ENCODE peak calls at places on chromosomes 11 and 22, in four cellular contexts. One of them, this sample, is unnamed.

GRCh38 chr11:62882811-62883496 is 2.3 kb downstream of the SLC3A2 start:
- DNase-seq in lower leg skin: no peak
- DNase-seq in prostate gland: no peak
- DNase-seq in uterus: no peak
- DNase-seq in this sample: no peak

GRCh38 chr11:113906038-113906437 is 1.4 kb downstream of the HTR3B start:
- DNase-seq in prostate gland: peak
- DNase-seq in uterus: no peak
- DNase-seq in lower leg skin: no peak
- DNase-seq in this sample: no peak

GRCh38 chr11:9858822-9859221 is 194.9 kb downstream of the SWAP70 start:
- DNase-seq in lower leg skin: no peak
- DNase-seq in uterus: no peak
- DNase-seq in prostate gland: no peak
- DNase-seq in this sample: no peak

GRCh38 chr11:85595285-85595884 is 31.8 kb downstream of the DLG2 start:
- DNase-seq in lower leg skin: no peak
- DNase-seq in prostate gland: no peak
- DNase-seq in uterus: no peak
- DNase-seq in this sample: no peak

GRCh38 chr11:83054001-83054400 is 17.7 kb downstream of the RAB30 start:
- DNase-seq in lower leg skin: no peak
- DNase-seq in prostate gland: no peak
- DNase-seq in uterus: no peak
- DNase-seq in this sample: no peak

GRCh38 chr11:112361396-112361795 is 100.7 kb upstream of the PLET1 start:
- DNase-seq in uterus: no peak
- DNase-seq in lower leg skin: peak
- DNase-seq in prostate gland: no peak
- DNase-seq in this sample: no peak

GRCh38 chr11:69373251-69373635 is 79.3 kb downstream of the MYEOV start:
- DNase-seq in prostate gland: no peak
- DNase-seq in lower leg skin: peak
- DNase-seq in uterus: no peak
- DNase-seq in this sample: no peak

GRCh38 chr11:35330924-35331323 is 88.4 kb downstream of the SLC1A2 start:
- DNase-seq in prostate gland: no peak
- DNase-seq in lower leg skin: no peak
- DNase-seq in uterus: no peak
- DNase-seq in this sample: no peak

GRCh38 chr22:19748139-19748538 is 12.4 kb upstream of the TBX1 start:
- DNase-seq in uterus: no peak
- DNase-seq in prostate gland: no peak
- DNase-seq in lower leg skin: no peak
- DNase-seq in this sample: no peak

GRCh38 chr11:123546515-123546914 is 107.9 kb downstream of the SCN3B start:
- DNase-seq in prostate gland: no peak
- DNase-seq in uterus: no peak
- DNase-seq in lower leg skin: no peak
- DNase-seq in this sample: no peak

GRCh38 chr11:35615911-35616900 is 2.1 kb upstream of the FJX1 start:
- DNase-seq in lower leg skin: no peak
- DNase-seq in prostate gland: peak
- DNase-seq in uterus: peak
- DNase-seq in this sample: no peak

GRCh38 chr11:77201370-77201769 is 73.3 kb downstream of the MYO7A start:
- DNase-seq in prostate gland: no peak
- DNase-seq in uterus: no peak
- DNase-seq in lower leg skin: peak
- DNase-seq in this sample: no peak

GRCh38 chr22:39598017-39598965 is 27.7 kb downstream of the CACNA1I start:
- DNase-seq in lower leg skin: peak
- DNase-seq in uterus: no peak
- DNase-seq in prostate gland: peak
- DNase-seq in this sample: no peak

GRCh38 chr11:63508009-63508408 is 2.1 kb downstream of the LGALS12 start:
- DNase-seq in prostate gland: no peak
- DNase-seq in uterus: no peak
- DNase-seq in lower leg skin: no peak
- DNase-seq in this sample: peak

GRCh38 chr22:46829140-46829891 is 66.9 kb downstream of the TBC1D22A start:
- DNase-seq in prostate gland: no peak
- DNase-seq in uterus: no peak
- DNase-seq in lower leg skin: no peak
- DNase-seq in this sample: no peak

GRCh38 chr11:7167976-7168740 is 79.4 kb downstream of the RBMXL2 start:
- DNase-seq in uterus: no peak
- DNase-seq in prostate gland: no peak
- DNase-seq in lower leg skin: no peak
- DNase-seq in this sample: no peak

GRCh38 chr11:134071766-134072403 is 3.0 kb downstream of the JAM3 start:
- DNase-seq in lower leg skin: no peak
- DNase-seq in uterus: no peak
- DNase-seq in prostate gland: no peak
- DNase-seq in this sample: no peak

GRCh38 chr11:38274031-38274430 is 1676.0 kb upstream of the RAG2 start:
- DNase-seq in uterus: no peak
- DNase-seq in prostate gland: no peak
- DNase-seq in lower leg skin: no peak
- DNase-seq in this sample: no peak

GRCh38 chr11:26704249-26704648 is 17.6 kb downstream of the SLC5A12 start:
- DNase-seq in lower leg skin: no peak
- DNase-seq in uterus: no peak
- DNase-seq in prostate gland: no peak
- DNase-seq in this sample: no peak

DNA sequence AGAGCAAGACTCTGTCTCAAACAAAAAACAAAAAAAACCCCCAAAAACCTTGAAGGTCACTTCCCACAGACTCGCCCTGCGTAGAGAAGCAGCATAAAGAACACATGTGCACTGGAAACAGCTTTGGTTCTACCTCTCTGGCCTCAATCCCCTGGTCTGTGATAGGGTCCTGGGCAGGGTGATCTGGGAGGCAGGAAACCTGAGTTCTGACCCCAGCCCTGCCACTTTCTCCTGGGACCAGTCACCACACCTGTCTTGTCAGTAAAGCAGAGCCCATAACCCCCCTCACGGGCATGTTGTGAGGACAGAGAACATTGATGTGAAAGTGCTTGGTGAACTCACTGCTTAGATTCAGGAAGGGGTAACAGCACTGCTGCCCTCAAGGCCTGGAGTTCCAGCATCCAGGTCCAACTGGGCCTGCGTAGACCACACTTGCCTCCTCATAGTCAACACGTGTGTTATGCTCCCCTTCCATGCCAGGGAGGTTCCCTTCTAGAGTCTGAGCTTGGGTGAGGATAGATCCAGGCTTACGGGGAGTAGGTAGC is 11.4 kb downstream of the UCP2 start:
- DNase-seq in lower leg skin: no peak
- DNase-seq in uterus: no peak
- DNase-seq in prostate gland: no peak
- DNase-seq in this sample: no peak
- TF ChIP-seq POLR2A in lower leg skin: no peak
- TF ChIP-seq POLR2A in uterus: no peak
- TF ChIP-seq POLR2A in prostate gland: no peak
- TF ChIP-seq POLR2A in this sample: no peak

DNA sequence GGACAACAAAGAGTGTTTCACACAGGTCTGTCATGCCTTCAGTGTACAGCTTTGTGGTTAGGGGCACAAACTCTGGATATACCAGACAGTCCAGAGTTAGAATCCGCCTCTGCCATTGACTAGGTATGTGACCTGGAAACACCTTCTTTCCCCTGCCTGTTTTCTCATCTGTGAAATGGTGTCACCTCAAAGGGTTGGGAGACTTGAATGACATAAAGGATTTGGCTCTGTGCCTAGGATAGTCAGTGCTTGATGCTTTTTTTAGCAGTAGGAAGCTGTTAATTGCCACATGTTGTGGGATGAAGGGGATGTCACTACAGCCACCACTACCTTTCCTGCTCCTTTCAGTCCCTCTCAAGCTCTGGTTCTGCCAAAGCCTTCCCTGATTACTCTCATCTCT is 17.4 kb upstream of the LRRC55 start:
- DNase-seq in prostate gland: no peak
- DNase-seq in uterus: no peak
- DNase-seq in lower leg skin: no peak
- DNase-seq in this sample: no peak
- TF ChIP-seq POLR2A in prostate gland: no peak
- TF ChIP-seq POLR2A in uterus: no peak
- TF ChIP-seq POLR2A in lower leg skin: no peak
- TF ChIP-seq POLR2A in this sample: no peak

GRCh38 chr22:36510966-36511881 is 4.4 kb upstream of the FOXRED2 start:
- DNase-seq in lower leg skin: no peak
- DNase-seq in prostate gland: no peak
- DNase-seq in uterus: no peak
- DNase-seq in this sample: no peak

GRCh38 chr22:36507518-36508010 is 724 bp upstream of the FOXRED2 start:
- DNase-seq in lower leg skin: no peak
- DNase-seq in uterus: no peak
- DNase-seq in prostate gland: no peak
- DNase-seq in this sample: no peak

GRCh38 chr22:36510384-36510783 is 3.5 kb upstream of the FOXRED2 start:
- DNase-seq in uterus: no peak
- DNase-seq in lower leg skin: no peak
- DNase-seq in prostate gland: no peak
- DNase-seq in this sample: peak

GRCh38 chr22:36505998-36506635 is 723 bp downstream of the FOXRED2 start:
- DNase-seq in uterus: peak
- DNase-seq in prostate gland: no peak
- DNase-seq in lower leg skin: no peak
- DNase-seq in this sample: no peak

DNA sequence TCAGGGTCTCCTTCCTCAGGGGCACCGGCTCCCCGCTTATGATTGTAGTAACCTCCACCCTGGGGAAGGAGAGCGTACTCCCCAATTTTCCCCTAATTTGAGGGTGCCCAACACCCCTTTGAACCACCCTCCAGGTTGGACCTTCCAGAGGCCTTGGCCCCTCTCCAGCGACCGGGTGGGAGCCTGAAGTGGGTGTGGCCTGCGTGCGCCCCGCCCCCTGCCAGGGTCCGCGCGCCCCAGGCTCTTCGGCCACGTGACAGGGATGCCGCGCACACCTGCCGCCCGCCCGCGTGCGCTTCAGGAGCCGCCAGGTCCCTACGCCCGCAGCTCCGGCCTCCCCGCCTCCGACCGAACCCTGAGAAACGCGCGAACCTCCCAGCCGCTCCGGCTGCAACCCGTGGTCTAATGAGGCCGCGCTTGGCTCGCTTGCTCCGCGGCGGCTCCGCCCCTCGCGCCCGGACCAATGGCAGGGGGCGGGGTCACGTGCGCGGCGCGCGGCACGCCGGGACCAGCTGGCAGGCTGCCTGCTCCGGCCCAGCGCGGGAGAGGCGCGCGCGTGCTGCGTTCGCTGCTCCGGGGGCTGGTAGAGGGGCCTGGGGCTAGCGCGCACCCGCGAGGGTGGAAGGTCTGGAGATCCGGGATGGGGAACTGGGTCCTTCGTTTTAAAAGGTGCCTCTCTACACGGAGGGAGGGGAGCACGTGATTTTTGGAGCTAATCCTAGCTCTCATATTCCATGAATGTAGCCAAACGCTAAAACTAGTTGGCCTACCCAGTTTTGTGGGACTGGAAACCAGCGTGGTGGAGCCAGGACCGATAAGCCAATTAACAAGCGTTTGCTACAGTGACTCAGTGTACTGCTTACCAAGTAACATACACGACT is at the start of gene FOXRED2:
- DNase-seq in lower leg skin: peak
- DNase-seq in uterus: peak
- DNase-seq in prostate gland: peak
- DNase-seq in this sample: peak
- TF ChIP-seq POLR2A in lower leg skin: no peak
- TF ChIP-seq POLR2A in uterus: peak
- TF ChIP-seq POLR2A in prostate gland: peak
- TF ChIP-seq POLR2A in this sample: peak

GRCh38 chr22:41285820-41286638 is at the start of gene RANGAP1:
- DNase-seq in uterus: peak
- DNase-seq in lower leg skin: peak
- DNase-seq in prostate gland: peak
- DNase-seq in this sample: peak
- TF ChIP-seq POLR2A in uterus: peak
- TF ChIP-seq POLR2A in lower leg skin: no peak
- TF ChIP-seq POLR2A in prostate gland: peak
- TF ChIP-seq POLR2A in this sample: peak

GRCh38 chr11:28566643-28567042 is 458.5 kb downstream of the METTL15 start:
- DNase-seq in uterus: peak
- DNase-seq in prostate gland: peak
- DNase-seq in lower leg skin: peak
- DNase-seq in this sample: peak
- TF ChIP-seq POLR2A in uterus: no peak
- TF ChIP-seq POLR2A in prostate gland: no peak
- TF ChIP-seq POLR2A in lower leg skin: no peak
- TF ChIP-seq POLR2A in this sample: no peak